ENCODE peak calls at places on chromosomes 13 and 19, in four cellular contexts. J is neuronal stem cell, S is trophoblast cell, A is H1. D is an unnamed sample.

GRCh38 chr13:52345631-52346251 is 60.2 kb downstream of the THSD1 start:
- DNase-seq in J (no peak), S (no peak), A (no peak), D (no peak)

GRCh38 chr19:46221152-46221551 is 8.4 kb upstream of the IGFL1 start:
- DNase-seq in S (no peak), J (no peak), A (no peak), D (no peak)

GRCh38 chr19:34214040-34214439 is 40.3 kb upstream of the GARRE1 start:
- DNase-seq in S (no peak), A (no peak), J (no peak), D (no peak)

GRCh38 chr19:7763696-7764095 is 653 bp downstream of the CLEC4M start:
- DNase-seq in A (no peak), S (no peak), J (no peak), D (no peak)

GRCh38 chr13:114124921-114125320 is 7.5 kb downstream of the RASA3 start:
- DNase-seq in S (no peak), A (no peak), J (no peak), D (peak; percentile 81)

GRCh38 chr13:108322206-108322824 is 52.8 kb downstream of the TNFSF13B start:
- DNase-seq in S (no peak), J (peak; percentile 24), A (no peak), D (peak; percentile 56)

GRCh38 chr13:110264685-110265275 is 42.2 kb downstream of the COL4A1 start:
- DNase-seq in J (no peak), S (no peak), A (peak; percentile 41), D (no peak)

GRCh38 chr13:22915442-22916082 is 265.2 kb upstream of the SGCG start:
- DNase-seq in J (peak; percentile 52), S (peak; percentile 57), A (peak; percentile 84), D (peak; percentile 4)

GRCh38 chr19:10404888-10405808 is 1.8 kb upstream of the CDC37 start:
- DNase-seq in S (no peak), J (no peak), A (no peak), D (no peak)

GRCh38 chr19:46601318-46602224 is at the start of gene CALM3:
- DNase-seq in S (no peak), A (no peak), J (no peak), D (no peak)

GRCh38 chr13:97142452-97142851 is 79.7 kb upstream of the MBNL2 start:
- DNase-seq in S (peak; percentile 63), A (no peak), J (no peak), D (peak; percentile 66)

GRCh38 chr19:21328402-21328801 is 808 bp downstream of the ZNF708 start:
- DNase-seq in S (no peak), A (no peak), J (peak; percentile 18), D (no peak)

GRCh38 chr19:29375429-29376093 is 150.2 kb upstream of the VSTM2B start:
- DNase-seq in J (no peak), S (no peak), A (peak; percentile 19), D (no peak)

GRCh38 chr19:11265177-11265784 is 3.0 kb upstream of the DOCK6 start:
- DNase-seq in A (no peak), S (no peak), J (no peak), D (no peak)

GRCh38 chr19:36128392-36128736 is 11.5 kb upstream of the CAPNS1 start:
- DNase-seq in S (no peak), A (no peak), J (no peak), D (no peak)

GRCh38 chr19:45878043-45878794 is 7.7 kb downstream of the IRF2BP1 start:
- DNase-seq in S (no peak), J (no peak), A (no peak), D (no peak)

GRCh38 chr19:42207767-42208259 is 9.7 kb downstream of the DEDD2 start:
- DNase-seq in J (no peak), S (no peak), A (no peak), D (peak; percentile 89)

GRCh38 chr13:75279834-75280369 is 202.1 kb downstream of the TBC1D4 start:
- DNase-seq in A (no peak), S (no peak), J (no peak), D (no peak)

GRCh38 chr13:34627905-34628682 is 314.0 kb upstream of the NBEA start:
- DNase-seq in J (no peak), S (no peak), A (no peak), D (no peak)

GRCh38 chr13:96020155-96020575 is 33.0 kb downstream of the UGGT2 start:
- DNase-seq in S (peak; percentile 34), J (peak; percentile 70), A (no peak), D (peak; percentile 68)

GRCh38 chr19:35076026-35076370 is 34.5 kb downstream of the HPN start:
- DNase-seq in J (no peak), S (no peak), A (no peak), D (no peak)

GRCh38 chr13:88701551-88701950 is 1030.4 kb downstream of the SLITRK5 start:
- DNase-seq in A (no peak), S (no peak), J (no peak), D (peak; percentile 8)

GRCh38 chr13:24304620-24305019 is 4.8 kb upstream of the C1QTNF9 start:
- DNase-seq in J (no peak), S (no peak), A (no peak), D (peak; percentile 24)

GRCh38 chr19:46585539-46585938 is 15.6 kb upstream of the CALM3 start:
- DNase-seq in J (no peak), S (no peak), A (no peak), D (no peak)

GRCh38 chr13:74288361-74288911 is 154.2 kb upstream of the KLF12 start:
- DNase-seq in A (peak; percentile 47), J (peak; percentile 9), S (no peak), D (no peak)

GRCh38 chr19:30387311-30388115 is 15.3 kb downstream of the ZNF536 start:
- DNase-seq in J (no peak), S (no peak), A (peak; percentile 28), D (no peak)

GRCh38 chr13:84744203-84744602 is 861.9 kb upstream of the SLITRK1 start:
- DNase-seq in A (no peak), J (no peak), S (no peak), D (no peak)

GRCh38 chr13:89695343-89696257 is 1651.9 kb upstream of the MIR17HG start:
- DNase-seq in A (peak; percentile 82), J (peak; percentile 57), S (peak; percentile 20), D (peak; percentile 65)

GRCh38 chr13:83007226-83007625 is 875.0 kb downstream of the SLITRK1 start:
- DNase-seq in A (no peak), S (no peak), J (no peak), D (no peak)

GRCh38 chr19:54517483-54517882 is 14.9 kb downstream of the LAIR2 start:
- DNase-seq in S (peak; percentile 78), A (peak; percentile 46), J (peak; percentile 1), D (peak; percentile 7)
- H3K9ac ChIP-seq in S (no peak overlapping the region), A (no peak overlapping the region), J (no peak overlapping the region), D (no peak overlapping the region)

DNA sequence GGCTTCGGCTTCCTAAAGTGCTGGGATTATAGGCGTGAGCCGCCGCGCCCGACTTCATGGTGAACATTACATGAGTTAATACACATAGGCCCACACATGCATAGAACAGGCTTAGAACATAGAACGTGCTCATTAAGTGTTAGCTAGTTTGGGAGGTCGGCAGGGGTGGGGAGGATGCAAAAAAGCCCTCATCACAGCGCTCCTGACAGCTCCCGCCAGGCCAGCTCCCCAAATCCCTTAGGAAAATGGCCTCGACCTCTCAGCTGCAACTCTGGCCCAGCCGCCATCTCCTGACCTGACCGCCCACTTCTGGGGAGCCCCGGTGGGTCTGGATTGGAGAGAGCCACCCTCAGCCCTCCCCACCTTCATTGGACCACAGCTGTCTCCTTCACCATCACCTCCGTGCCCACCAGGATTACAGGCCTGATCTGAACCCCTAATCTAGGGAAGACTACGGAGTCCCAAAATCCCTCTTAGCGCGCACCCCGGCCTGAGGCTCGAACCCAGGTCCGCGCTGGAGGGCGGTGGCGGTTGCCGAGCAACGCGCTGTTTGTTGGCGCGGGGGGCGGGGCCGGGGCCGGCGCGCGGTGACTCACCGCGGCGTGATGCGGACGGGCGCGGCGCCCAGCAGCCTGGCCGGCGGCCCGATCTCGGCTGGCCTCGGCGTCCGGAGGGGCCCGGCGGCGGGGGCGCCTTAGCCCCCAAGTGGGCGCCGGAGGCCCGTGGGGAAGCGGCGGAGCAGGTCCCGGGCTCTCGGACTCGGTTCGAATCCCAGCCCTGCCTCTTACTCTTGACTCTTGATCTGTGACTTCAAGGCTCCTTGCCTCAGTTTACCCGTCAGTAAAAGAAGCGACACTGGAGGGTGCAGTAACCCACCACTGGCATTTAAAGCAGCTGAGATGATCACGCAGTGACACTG is 26.7 kb upstream of the NANOS3 start:
- DNase-seq in J (no peak), S (peak; percentile 71), A (peak; percentile 88), D (peak; percentile 81)
- H2BK12ac ChIP-seq in J (peak overlapping the region; percentile 93), S (peak overlapping the region; percentile 100), A (peak overlapping the region; percentile 100), D (peak overlapping the region; percentile 98)

DNA sequence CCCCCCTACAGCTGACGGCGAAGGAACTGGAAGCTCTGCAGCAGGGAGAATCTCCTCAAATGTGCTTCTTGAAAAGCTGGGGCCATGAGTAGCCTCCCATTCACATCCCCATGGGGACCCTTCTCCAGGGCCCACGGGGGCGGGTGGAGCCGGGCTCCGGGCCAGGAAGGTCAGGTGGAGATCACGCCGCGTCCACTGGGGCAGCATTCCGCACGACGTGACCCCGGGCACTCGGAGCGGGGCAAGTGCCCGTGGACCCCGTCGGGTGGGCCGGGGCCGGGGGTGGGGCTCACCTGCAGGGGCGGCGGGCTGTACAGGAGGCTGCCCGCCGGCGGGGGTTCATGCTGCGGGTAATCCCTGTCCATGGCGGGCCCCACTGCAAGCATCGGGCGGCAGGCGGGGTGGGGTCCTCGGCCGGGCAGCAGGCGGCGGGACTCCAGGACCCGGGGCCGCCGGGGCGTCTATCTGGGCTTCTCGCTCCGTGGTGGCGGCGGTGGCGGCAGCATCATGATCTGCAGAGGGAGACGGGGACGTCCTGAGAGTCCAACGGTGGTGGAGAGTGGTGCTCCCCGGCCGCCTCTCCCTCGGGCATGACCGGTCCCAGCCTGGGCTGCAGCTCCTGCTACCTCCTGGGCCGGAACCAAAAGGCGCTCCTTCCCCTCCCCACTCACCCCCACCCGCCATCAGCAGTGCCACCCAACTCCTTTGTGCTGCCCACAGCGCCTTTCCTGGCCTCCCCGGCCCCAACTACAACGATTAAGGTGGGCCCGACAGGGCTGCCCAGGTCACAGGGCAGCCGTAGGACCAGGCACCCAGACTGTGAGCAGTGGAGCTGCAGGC is 20.0 kb downstream of the SBNO2 start:
- DNase-seq in A (no peak), J (no peak), S (no peak), D (no peak)
- H3K4me3 ChIP-seq in A (no peak overlapping the region), J (no peak overlapping the region), S (no peak overlapping the region), D (no peak overlapping the region)

GRCh38 chr19:51108066-51108804 is at the start of gene CTU1:
- DNase-seq in J (peak; percentile 98), A (peak; percentile 94), S (peak; percentile 99), D (peak; percentile 99)
- H3K9ac ChIP-seq in J (peak within 1 kb of the TSS; percentile 88), A (peak within 1 kb of the TSS; percentile 59), S (peak within 1 kb of the TSS; percentile 78), D (peak within 1 kb of the TSS; percentile 90)

GRCh38 chr19:6067975-6068374 is 42.3 kb downstream of the RFX2 start:
- DNase-seq in A (no peak), J (no peak), S (no peak), D (no peak)
- H2BK12ac ChIP-seq in A (peak overlapping the region; percentile 82), J (no peak overlapping the region), S (no peak overlapping the region), D (no peak overlapping the region)

DNA sequence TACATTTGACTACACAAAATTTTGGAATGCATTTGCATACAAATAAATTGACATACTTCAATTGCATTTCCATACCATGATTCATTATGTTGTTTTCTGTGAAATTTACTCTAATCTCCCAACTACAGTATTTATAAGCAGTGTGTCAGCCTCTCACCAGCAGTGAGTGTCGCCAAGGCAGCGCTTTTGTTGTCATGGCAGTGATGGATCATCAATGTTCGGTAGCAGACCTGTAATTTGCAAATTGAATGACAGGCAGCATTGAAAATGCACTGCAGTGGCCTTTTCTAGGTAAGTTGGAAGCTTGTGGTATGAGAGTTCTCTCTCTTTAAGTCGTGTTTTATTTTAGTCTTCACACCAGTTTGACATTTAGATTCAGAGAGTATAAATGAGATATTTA is 534.1 kb downstream of the PCDH17 start:
- DNase-seq in S (no peak), J (no peak), A (no peak), D (no peak)
- H3K4me3 ChIP-seq in S (no peak overlapping the region), J (no peak overlapping the region), A (no peak overlapping the region), D (no peak overlapping the region)

GRCh38 chr13:77692746-77693448 is 4.6 kb upstream of the SLAIN1 start:
- DNase-seq in S (no peak), A (no peak), J (no peak), D (no peak)
- H3K9ac ChIP-seq in S (no peak overlapping the region), A (no peak overlapping the region), J (no peak overlapping the region), D (no peak overlapping the region)

D was measured in mesenchymal stem cell.